ENCODE peak calls at places on chromosome 21, in four cellular contexts. S, G, H and N are unnamed samples.

GRCh38 chr21:26068776-26069175 is 101.8 kb downstream of the APP start:
- DNase-seq in S (no peak), G (no peak), H (no peak), N (no peak)

GRCh38 chr21:14070049-14070893 is 140.5 kb downstream of the LIPI start:
- DNase-seq in S (no peak), G (no peak), H (no peak), N (no peak)

GRCh38 chr21:35991131-35991530 is 69.2 kb downstream of the SETD4 start:
- DNase-seq in S (no peak), G (no peak), H (no peak), N (no peak)

GRCh38 chr21:31888936-31889371 is 16.1 kb downstream of the HUNK start:
- DNase-seq in S (no peak), G (no peak), H (no peak), N (no peak)

GRCh38 chr21:26120833-26121232 is 49.7 kb downstream of the APP start:
- DNase-seq in S (no peak), G (no peak), H (no peak), N (no peak)

GRCh38 chr21:31992391-31992790 is 119.6 kb downstream of the HUNK start:
- DNase-seq in S (no peak), G (no peak), H (no peak), N (no peak)

GRCh38 chr21:29689753-29690152 is 250.0 kb downstream of the GRIK1 start:
- DNase-seq in S (no peak), G (no peak), H (no peak), N (no peak)

GRCh38 chr21:28016571-28016970 is 976.1 kb downstream of the LTN1 start:
- DNase-seq in S (no peak), G (no peak), H (no peak), N (no peak)

GRCh38 chr21:31221051-31221450 is 123.0 kb downstream of the TIAM1 start:
- DNase-seq in S (no peak), G (no peak), H (no peak), N (no peak)

GRCh38 chr21:32306021-32306780 is 7.5 kb downstream of the MRAP start:
- DNase-seq in S (no peak), G (no peak), H (peak), N (no peak)

GRCh38 chr21:39669485-39669884 is 56.7 kb downstream of the B3GALT5 start:
- DNase-seq in S (no peak), G (no peak), H (no peak), N (no peak)

GRCh38 chr21:18350216-18350615 is 53.4 kb downstream of the TMPRSS15 start:
- DNase-seq in S (no peak), G (no peak), H (no peak), N (no peak)

GRCh38 chr21:31872452-31873274 is at the start of gene HUNK:
- DNase-seq in S (peak), G (no peak), H (peak), N (no peak)

GRCh38 chr21:14968029-14968428 is 96.8 kb downstream of the NRIP1 start:
- DNase-seq in S (no peak), G (no peak), H (no peak), N (no peak)

GRCh38 chr21:26057488-26058170 is 112.9 kb downstream of the APP start:
- DNase-seq in S (no peak), G (no peak), H (no peak), N (no peak)

GRCh38 chr21:31173881-31174555 is 135.7 kb upstream of the KRTAP19-8 start:
- DNase-seq in S (no peak), G (no peak), H (no peak), N (no peak)

GRCh38 chr21:36699026-36699545 is at the start of gene SIM2:
- DNase-seq in S (no peak), G (no peak), H (no peak), N (no peak)

GRCh38 chr21:27582946-27583270 is 616.0 kb upstream of the ADAMTS5 start:
- DNase-seq in S (no peak), G (no peak), H (no peak), N (no peak)

GRCh38 chr21:28111151-28111619 is 881.5 kb downstream of the LTN1 start:
- DNase-seq in S (no peak), G (no peak), H (peak), N (peak)

GRCh38 chr21:42735061-42735460 is 81.6 kb downstream of the PDE9A start:
- DNase-seq in S (no peak), G (no peak), H (no peak), N (no peak)

GRCh38 chr21:39016740-39017315 is 166.4 kb downstream of the PSMG1 start:
- DNase-seq in S (peak), G (no peak), H (no peak), N (no peak)

GRCh38 chr21:29217818-29218252 is 80.9 kb upstream of the BACH1 start:
- DNase-seq in S (no peak), G (no peak), H (no peak), N (no peak)

GRCh38 chr21:36113647-36114428 is 21.0 kb upstream of the CBR3 start:
- DNase-seq in S (no peak), G (no peak), H (peak), N (no peak)

GRCh38 chr21:15282666-15283065 is 217.9 kb upstream of the NRIP1 start:
- DNase-seq in S (no peak), G (no peak), H (no peak), N (no peak)

GRCh38 chr21:18801468-18801867 is 397.9 kb upstream of the TMPRSS15 start:
- DNase-seq in S (no peak), G (no peak), H (no peak), N (no peak)

GRCh38 chr21:39430457-39430856 is 15.1 kb downstream of the LCA5L start:
- DNase-seq in S (no peak), G (no peak), H (no peak), N (no peak)

GRCh38 chr21:15224346-15225086 is 159.7 kb upstream of the NRIP1 start:
- DNase-seq in S (no peak), G (no peak), H (no peak), N (no peak)

GRCh38 chr21:36038701-36039497 is 21.4 kb downstream of the SETD4 start:
- DNase-seq in S (no peak), G (no peak), H (no peak), N (no peak)

GRCh38 chr21:22993144-22993543 is 1994.9 kb downstream of the NCAM2 start:
- DNase-seq in S (no peak), G (no peak), H (no peak), N (no peak)

GRCh38 chr21:26199471-26199870 is 28.9 kb upstream of the APP start:
- DNase-seq in S (no peak), G (no peak), H (no peak), N (no peak)

GRCh38 chr21:45040739-45041138 is 33.6 kb upstream of the ADARB1 start:
- DNase-seq in S (no peak), G (no peak), H (no peak), N (no peak)

GRCh38 chr21:31987696-31988095 is 114.9 kb downstream of the HUNK start:
- DNase-seq in S (no peak), G (no peak), H (peak), N (no peak)

GRCh38 chr21:19565587-19565986 is 1162.0 kb upstream of the TMPRSS15 start:
- DNase-seq in S (no peak), G (no peak), H (no peak), N (no peak)

GRCh38 chr21:19522384-19522783 is 1118.8 kb upstream of the TMPRSS15 start:
- DNase-seq in S (no peak), G (no peak), H (no peak), N (no peak)

GRCh38 chr21:31526040-31526439 is 133.5 kb upstream of the SOD1 start:
- DNase-seq in S (no peak), G (no peak), H (no peak), N (no peak)

GRCh38 chr21:9767592-9768375 is 753.6 kb upstream of the TPTE start:
- DNase-seq in S (no peak), G (no peak), H (no peak), N (no peak)

DNA sequence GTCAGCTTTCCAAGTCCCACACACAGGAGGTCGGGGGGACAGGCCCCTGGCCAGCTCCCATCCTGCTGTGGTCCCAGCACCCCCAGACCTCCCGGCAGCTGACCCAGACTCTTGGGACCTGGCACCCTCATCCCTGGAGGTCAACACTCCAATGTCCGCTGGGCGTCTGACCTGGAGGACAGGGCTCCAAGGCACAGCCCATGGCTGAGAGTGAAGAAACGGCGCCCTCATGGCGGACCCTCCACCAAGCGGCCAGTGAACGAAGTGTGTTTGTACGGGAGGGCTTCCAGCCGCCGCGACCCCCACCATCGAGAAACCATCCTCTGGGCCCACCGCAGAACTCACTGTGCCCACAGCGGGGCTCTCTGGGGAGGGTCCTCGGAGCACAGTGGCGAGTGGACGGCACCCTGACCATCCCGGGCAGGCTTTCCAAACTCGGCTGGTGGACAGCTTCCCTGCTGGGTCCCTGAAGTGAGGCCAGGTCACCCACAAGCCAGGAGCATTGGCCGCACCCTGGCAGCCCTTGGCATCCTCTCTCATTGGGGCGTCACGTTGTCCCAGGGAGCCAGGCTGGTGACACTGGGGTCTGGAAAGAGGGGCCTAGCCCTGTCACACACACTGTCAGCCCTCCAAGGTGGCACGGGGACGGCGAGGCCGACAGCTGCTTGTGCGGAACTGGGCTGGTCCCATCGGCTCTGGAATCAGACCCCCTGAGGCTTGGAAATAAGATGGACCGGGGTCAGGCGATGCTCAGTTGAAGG is 47.8 kb upstream of the COL6A2 start:
- DNase-seq in S (no peak), G (no peak), H (no peak), N (no peak)
- H3K27ac ChIP-seq in S (no peak), G (peak), H (peak), N (peak)

DNA sequence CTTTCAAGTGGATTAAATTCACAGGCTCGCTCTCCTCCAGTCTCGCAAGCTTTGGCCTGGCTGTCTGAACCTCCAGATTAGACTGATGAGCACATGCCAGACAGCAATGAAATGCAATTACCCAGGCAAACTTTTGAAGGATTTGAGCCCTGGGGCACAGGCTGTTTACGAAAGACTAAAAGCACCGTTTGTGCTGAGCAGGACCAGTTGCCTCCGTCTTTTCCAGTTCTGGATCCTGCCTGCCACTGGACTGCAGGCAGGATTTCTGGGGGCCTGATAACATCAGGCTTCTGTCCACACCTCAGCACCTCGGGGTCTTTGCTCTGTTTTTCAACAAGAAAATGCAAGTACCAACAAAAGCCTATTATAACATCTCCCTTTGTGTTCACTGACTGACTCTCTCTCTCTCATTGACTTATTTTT is 145.7 kb downstream of the CLIC6 start:
- DNase-seq in S (no peak), G (no peak), H (no peak), N (no peak)
- H3K27ac ChIP-seq in S (no peak), G (no peak), H (no peak), N (no peak)

GRCh38 chr21:43925609-43926008 is 60.6 kb downstream of the AGPAT3 start:
- DNase-seq in S (no peak), G (no peak), H (no peak), N (no peak)
- H3K27ac ChIP-seq in S (no peak), G (no peak), H (no peak), N (no peak)

GRCh38 chr21:41726970-41727783 is 39.7 kb downstream of the RIPK4 start:
- DNase-seq in S (no peak), G (peak), H (no peak), N (peak)
- H3K27ac ChIP-seq in S (no peak), G (peak), H (no peak), N (no peak)

GRCh38 chr21:40686526-40686925 is 160.4 kb downstream of the DSCAM start:
- DNase-seq in S (no peak), G (no peak), H (no peak), N (no peak)

GRCh38 chr21:40687625-40688024 is 159.3 kb downstream of the DSCAM start:
- DNase-seq in S (no peak), G (no peak), H (no peak), N (no peak)

GRCh38 chr21:40688106-40688850 is 158.7 kb downstream of the DSCAM start:
- DNase-seq in S (no peak), G (no peak), H (no peak), N (no peak)

GRCh38 chr21:40689241-40689640 is 157.7 kb downstream of the DSCAM start:
- DNase-seq in S (no peak), G (no peak), H (no peak), N (no peak)

GRCh38 chr21:40689816-40690215 is 157.1 kb downstream of the DSCAM start:
- DNase-seq in S (no peak), G (no peak), H (no peak), N (no peak)
- H3K27ac ChIP-seq in S (no peak), G (no peak), H (no peak), N (no peak)

GRCh38 chr21:46089285-46089684 is 8.6 kb upstream of the COL6A2 start:
- DNase-seq in S (no peak), G (no peak), H (no peak), N (no peak)
- H3K27ac ChIP-seq in S (no peak), G (no peak), H (no peak), N (no peak)

GRCh38 chr21:33703750-33704606 is 61.7 kb downstream of the ITSN1 start:
- DNase-seq in S (no peak), G (no peak), H (no peak), N (no peak)
- H3K27ac ChIP-seq in S (no peak), G (no peak), H (no peak), N (no peak)

GRCh38 chr21:34888569-34889286 is 160.4 kb downstream of the RUNX1 start:
- DNase-seq in S (peak), G (peak), H (peak), N (peak)

GRCh38 chr21:34887729-34888568 is 161.2 kb downstream of the RUNX1 start:
- DNase-seq in S (peak), G (peak), H (peak), N (peak)

GRCh38 chr21:34889537-34890257 is 159.4 kb downstream of the RUNX1 start:
- DNase-seq in S (peak), G (no peak), H (peak), N (peak)

GRCh38 chr21:34890258-34890723 is 158.8 kb downstream of the RUNX1 start:
- DNase-seq in S (no peak), G (no peak), H (no peak), N (no peak)

GRCh38 chr21:34889287-34889536 is 159.9 kb downstream of the RUNX1 start:
- DNase-seq in S (no peak), G (no peak), H (peak), N (no peak)
- H3K27ac ChIP-seq in S (peak), G (peak), H (peak), N (peak)

DNA sequence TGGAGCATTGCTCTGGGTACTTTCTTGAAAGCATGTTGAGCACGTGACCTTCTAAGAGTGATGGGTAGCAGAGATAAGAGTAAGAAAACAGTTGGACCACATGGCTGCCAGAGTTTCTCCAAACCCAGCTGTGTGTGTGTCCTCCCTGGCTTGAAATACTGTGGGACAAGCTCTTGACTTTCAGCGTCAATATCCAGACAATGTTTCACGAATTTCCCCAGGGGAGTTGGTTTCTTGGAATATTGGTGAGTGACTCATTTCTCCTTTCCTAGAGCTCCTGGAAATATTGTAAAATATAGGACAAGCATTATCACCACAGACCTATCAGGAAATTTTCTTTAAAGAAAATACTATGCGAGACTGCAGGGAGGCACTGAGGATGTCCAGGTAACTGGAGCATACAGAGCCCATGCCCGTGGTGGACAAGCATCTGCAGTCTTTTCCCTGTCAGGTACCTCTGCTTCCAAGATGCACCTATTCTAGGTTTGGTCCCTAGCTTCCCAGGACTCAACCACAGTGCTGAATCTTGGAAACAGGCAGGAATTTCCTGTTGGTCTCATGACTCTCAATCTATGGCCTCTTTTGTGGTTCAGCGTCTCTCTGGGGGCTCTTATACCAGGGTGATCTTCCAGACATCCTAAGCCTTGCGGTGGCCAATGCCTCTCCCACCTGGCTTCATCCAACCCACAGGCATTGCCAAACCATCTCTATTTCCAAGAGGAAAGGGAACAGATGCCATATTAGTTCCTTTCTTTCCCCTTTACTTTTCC is 67.4 kb downstream of the KCNJ6 start:
- DNase-seq in S (no peak), G (no peak), H (no peak), N (no peak)
- H3K27ac ChIP-seq in S (no peak), G (no peak), H (no peak), N (no peak)

GRCh38 chr21:43874085-43874785 is 9.2 kb downstream of the AGPAT3 start:
- DNase-seq in S (no peak), G (no peak), H (no peak), N (no peak)

GRCh38 chr21:43869486-43870325 is 4.7 kb downstream of the AGPAT3 start:
- DNase-seq in S (no peak), G (no peak), H (no peak), N (no peak)

GRCh38 chr21:43873673-43874072 is 8.7 kb downstream of the AGPAT3 start:
- DNase-seq in S (no peak), G (no peak), H (no peak), N (no peak)

GRCh38 chr21:43872549-43873198 is 7.7 kb downstream of the AGPAT3 start:
- DNase-seq in S (no peak), G (no peak), H (no peak), N (no peak)

GRCh38 chr21:43871487-43871886 is 6.5 kb downstream of the AGPAT3 start:
- DNase-seq in S (no peak), G (no peak), H (no peak), N (no peak)
- H3K27ac ChIP-seq in S (no peak), G (no peak), H (no peak), N (no peak)